ENCODE peak calls at places on chromosome X, in nine cellular contexts. P, M, A, X, K, I, T, Q and E are unnamed samples.

GRCh38 chrX:56745019-56745418 is 16.0 kb downstream of the NBDY start:
- DNase-seq in M (no peak), P (no peak), K (no peak), A (no peak), T (no peak), I (no peak), X (no peak), Q (no peak), E (peak)

GRCh38 chrX:152824841-152825374 is 5.6 kb downstream of the CETN2 start:
- DNase-seq in A (no peak), I (no peak), K (no peak), T (no peak), X (no peak), M (no peak), P (no peak), Q (no peak), E (no peak)

GRCh38 chrX:11366998-11367595 is 73.9 kb downstream of the AMELX start:
- DNase-seq in T (no peak), Q (no peak), M (no peak), I (no peak), K (no peak), P (no peak), A (no peak), X (no peak), E (no peak)

GRCh38 chrX:129006491-129006890 is 516.8 kb downstream of the SMARCA1 start:
- DNase-seq in X (no peak), K (no peak), A (no peak), I (no peak), P (no peak), T (no peak), M (no peak), Q (no peak), E (no peak)

GRCh38 chrX:48046846-48047245 is 24.6 kb downstream of the ZNF630 start:
- DNase-seq in M (no peak), X (no peak), K (no peak), I (no peak), P (no peak), T (no peak), A (no peak), Q (no peak), E (no peak)

GRCh38 chrX:110257889-110258288 is 60.0 kb downstream of the AMMECR1 start:
- DNase-seq in X (no peak), A (no peak), T (peak), P (no peak), K (no peak), Q (no peak), M (no peak), I (no peak), E (no peak)

GRCh38 chrX:15151267-15152196 is 118.4 kb downstream of the ASB9 start:
- DNase-seq in P (no peak), I (no peak), X (no peak), Q (no peak), A (peak), K (peak), M (no peak), T (no peak), E (no peak)

GRCh38 chrX:48513670-48514069 is 4.9 kb downstream of the PORCN start:
- DNase-seq in X (no peak), M (no peak), K (no peak), I (no peak), P (no peak), A (no peak), T (no peak), Q (no peak), E (no peak)

GRCh38 chrX:20654596-20655106 is 387.9 kb upstream of the RPS6KA3 start:
- DNase-seq in T (no peak), K (no peak), A (no peak), X (no peak), M (no peak), P (no peak), Q (no peak), I (no peak), E (no peak)

GRCh38 chrX:426881-427280 is 40.2 kb upstream of the PPP2R3B start:
- DNase-seq in M (no peak), A (no peak), X (no peak), Q (no peak), I (no peak), P (no peak), T (no peak), K (no peak), E (no peak)

GRCh38 chrX:103215768-103216085 is 819 bp downstream of the BEX4 start:
- DNase-seq in K (no peak), A (no peak), P (no peak), I (no peak), Q (peak), M (no peak), X (peak), T (no peak), E (no peak)

GRCh38 chrX:122055979-122056715 is 1008.7 kb downstream of the GLUD2 start:
- DNase-seq in T (no peak), K (no peak), M (no peak), X (no peak), Q (no peak), P (no peak), I (no peak), A (no peak), E (no peak)

GRCh38 chrX:18861436-18861950 is 122.4 kb downstream of the PHKA2 start:
- DNase-seq in P (no peak), M (no peak), I (no peak), X (no peak), K (no peak), Q (no peak), T (no peak), A (no peak), E (no peak)

GRCh38 chrX:118528089-118528753 is 32.6 kb downstream of the DOCK11 start:
- DNase-seq in I (no peak), M (no peak), P (no peak), A (peak), X (peak), Q (no peak), T (no peak), K (peak), E (no peak)

GRCh38 chrX:18668468-18668867 is 3.4 kb downstream of the RS1 start:
- DNase-seq in K (no peak), Q (no peak), P (no peak), A (no peak), X (no peak), I (no peak), M (no peak), T (no peak), E (no peak)

GRCh38 chrX:14616876-14617275 is 87.5 kb downstream of the GLRA2 start:
- DNase-seq in A (no peak), K (no peak), M (no peak), T (no peak), I (no peak), X (no peak), P (no peak), Q (no peak), E (no peak)

GRCh38 chrX:45806410-45807121 is 605.9 kb upstream of the DIPK2B start:
- DNase-seq in X (peak), P (no peak), I (no peak), M (no peak), T (no peak), A (peak), K (no peak), Q (no peak), E (no peak)

GRCh38 chrX:56978172-56978571 is 17.2 kb downstream of the SPIN3 start:
- DNase-seq in I (no peak), Q (no peak), X (peak), M (peak), T (peak), A (peak), P (no peak), K (no peak), E (peak)

GRCh38 chrX:19554786-19555185 is 39.5 kb upstream of the MAP3K15 start:
- DNase-seq in Q (no peak), P (no peak), A (peak), M (no peak), X (peak), I (no peak), K (no peak), T (no peak), E (no peak)

GRCh38 chrX:12548746-12549145 is 242.5 kb upstream of the PRPS2 start:
- DNase-seq in K (no peak), T (peak), X (no peak), M (no peak), I (no peak), P (no peak), A (no peak), Q (peak), E (peak)

GRCh38 chrX:43860646-43861370 is 21.4 kb downstream of the MAOB start:
- DNase-seq in X (no peak), P (no peak), A (no peak), M (no peak), K (no peak), T (no peak), Q (no peak), I (no peak), E (peak)

GRCh38 chrX:20442597-20442996 is 175.9 kb upstream of the RPS6KA3 start:
- DNase-seq in X (peak), T (peak), P (peak), A (peak), M (peak), I (peak), K (peak), Q (peak), E (peak)

GRCh38 chrX:69362889-69363288 is 141.2 kb upstream of the NALF2 start:
- DNase-seq in A (no peak), M (no peak), K (no peak), I (no peak), X (no peak), T (no peak), Q (no peak), P (peak), E (no peak)

GRCh38 chrX:131812847-131813825 is 210.0 kb upstream of the STK26 start:
- DNase-seq in A (peak), Q (no peak), K (peak), M (no peak), I (no peak), T (no peak), X (peak), P (no peak), E (peak)

GRCh38 chrX:10992110-10992509 is 119.0 kb upstream of the HCCS start:
- DNase-seq in P (no peak), I (no peak), A (no peak), M (no peak), K (no peak), Q (no peak), X (no peak), T (no peak), E (no peak)

GRCh38 chrX:54452920-54453319 is 12.7 kb downstream of the TSR2 start:
- DNase-seq in X (no peak), K (no peak), Q (no peak), M (no peak), I (no peak), T (peak), P (no peak), A (no peak), E (peak)

GRCh38 chrX:124289443-124289842 is 43.0 kb upstream of the TEX13D start:
- DNase-seq in M (no peak), X (no peak), A (no peak), Q (no peak), T (peak), P (no peak), I (no peak), K (no peak), E (peak)

GRCh38 chrX:49073641-49074575 is at the start of gene PRAF2:
- DNase-seq in Q (peak), X (peak), K (peak), I (peak), M (peak), A (peak), T (peak), P (peak), E (peak)

GRCh38 chrX:10549280-10549679 is 71.1 kb downstream of the MID1 start:
- DNase-seq in A (no peak), P (no peak), I (no peak), K (no peak), X (no peak), Q (no peak), M (peak), T (no peak), E (no peak)

GRCh38 chrX:9562851-9563250 is 98.0 kb downstream of the TBL1X start:
- DNase-seq in K (no peak), A (no peak), P (peak), I (no peak), X (no peak), T (no peak), Q (no peak), M (peak), E (no peak)

GRCh38 chrX:114611018-114611619 is 27.2 kb downstream of the HTR2C start:
- DNase-seq in P (peak), T (peak), I (no peak), X (no peak), A (peak), K (no peak), M (no peak), Q (peak), E (peak)

GRCh38 chrX:39883664-39884063 is 214.1 kb downstream of the BCOR start:
- DNase-seq in A (peak), K (no peak), X (no peak), M (no peak), T (no peak), P (no peak), I (no peak), Q (no peak), E (no peak)

GRCh38 chrX:19625612-19626011 is 110.3 kb upstream of the MAP3K15 start:
- DNase-seq in M (no peak), P (no peak), Q (no peak), T (no peak), K (no peak), I (no peak), A (peak), X (no peak), E (peak)

GRCh38 chrX:130981836-130982235 is 76.3 kb upstream of the ARHGAP36 start:
- DNase-seq in I (no peak), X (no peak), P (no peak), K (no peak), Q (no peak), M (no peak), T (no peak), A (no peak), E (no peak)

GRCh38 chrX:15107367-15107988 is 162.4 kb downstream of the ASB9 start:
- DNase-seq in K (no peak), X (no peak), Q (no peak), T (peak), M (no peak), P (no peak), A (no peak), I (no peak), E (no peak)

GRCh38 chrX:134801267-134801666 is 143.0 kb upstream of the PLAC1 start:
- DNase-seq in P (no peak), X (no peak), K (no peak), T (no peak), Q (no peak), I (no peak), A (no peak), M (no peak), E (peak)

GRCh38 chrX:100648601-100649417 is 4.8 kb downstream of the SRPX2 start:
- DNase-seq in K (no peak), P (no peak), A (no peak), Q (no peak), X (no peak), M (no peak), T (peak), I (no peak), E (peak)

GRCh38 chrX:25878806-25879205 is 259.3 kb upstream of the MAGEB18 start:
- DNase-seq in A (no peak), T (no peak), K (no peak), I (no peak), X (no peak), Q (no peak), M (no peak), P (no peak), E (no peak)